ENCODE peak calls at places on chromosome 12, in eight cellular contexts. W is lower leg skin, I is coronary artery, Q is OCI-LY7, V is suprapubic skin, Z is fibroblast of pulmonary artery, B is mucosa of descending colon, O is lung. G is an unnamed sample.

GRCh38 chr12:100142851-100143559 is at the start of gene BLTP3B:
- DNase-seq in O (peak; percentile 92), W (peak; percentile 91), I (peak; percentile 95), B (peak; percentile 96), V (peak; percentile 95), Z (peak; percentile 75), Q (peak; percentile 87), G (peak; percentile 77)

GRCh38 chr12:105352940-105353635 is 22.6 kb downstream of the C12orf75 start:
- DNase-seq in I (no peak), V (no peak), Z (no peak), O (no peak), B (no peak), W (no peak), Q (no peak), G (no peak)

GRCh38 chr12:21827135-21827534 is 52.6 kb upstream of the KCNJ8 start:
- DNase-seq in Q (no peak), O (no peak), B (no peak), I (no peak), V (no peak), Z (no peak), W (no peak), G (no peak)

GRCh38 chr12:124109760-124110159 is 136.7 kb downstream of the ZNF664 start:
- DNase-seq in Z (peak; percentile 32), V (no peak), B (no peak), W (no peak), O (no peak), I (no peak), Q (peak; percentile 73), G (peak; percentile 5)

GRCh38 chr12:2163172-2163927 is 110.6 kb downstream of the CACNA1C start:
- DNase-seq in W (peak; percentile 59), B (peak; percentile 86), V (peak; percentile 85), I (peak; percentile 95), Z (peak; percentile 96), O (peak; percentile 57), Q (no peak), G (peak; percentile 63)

GRCh38 chr12:5258498-5258897 is 173.4 kb upstream of the NTF3 start:
- DNase-seq in I (no peak), Z (no peak), W (peak; percentile 75), Q (no peak), V (no peak), O (no peak), B (no peak), G (no peak)

GRCh38 chr12:75877588-75878381 is 153.8 kb downstream of the PHLDA1 start:
- DNase-seq in Z (peak; percentile 50), B (no peak), Q (no peak), W (no peak), V (no peak), I (no peak), O (no peak), G (no peak)

GRCh38 chr12:29674463-29674862 is 109.3 kb downstream of the TMTC1 start:
- DNase-seq in Z (no peak), V (no peak), B (no peak), W (no peak), Q (no peak), O (no peak), I (no peak), G (no peak)

GRCh38 chr12:1173806-1174617 is 183.0 kb downstream of the ERC1 start:
- DNase-seq in V (no peak), Z (no peak), O (no peak), I (no peak), B (no peak), W (no peak), Q (peak; percentile 17), G (no peak)

GRCh38 chr12:14278294-14278953 is 87.1 kb upstream of the ATF7IP start:
- DNase-seq in I (no peak), Q (peak; percentile 79), Z (no peak), W (no peak), O (no peak), V (no peak), B (no peak), G (no peak)

GRCh38 chr12:92363295-92364146 is 217.9 kb upstream of the BTG1 start:
- DNase-seq in O (no peak), V (no peak), Z (peak; percentile 3), B (peak; percentile 47), W (peak; percentile 39), I (no peak), Q (peak; percentile 96), G (peak; percentile 7)

GRCh38 chr12:32033411-32033810 is 73.2 kb upstream of the BICD1 start:
- DNase-seq in Q (no peak), I (no peak), Z (no peak), V (peak; percentile 13), B (no peak), O (no peak), W (no peak), G (no peak)

GRCh38 chr12:89236748-89237428 is 115.4 kb downstream of the DUSP6 start:
- DNase-seq in W (no peak), O (no peak), B (no peak), I (no peak), Q (no peak), Z (peak; percentile 70), V (no peak), G (peak; percentile 60)

GRCh38 chr12:1920436-1920835 is 2.0 kb upstream of the CACNA2D4 start:
- DNase-seq in Q (no peak), Z (no peak), B (no peak), V (no peak), I (no peak), O (no peak), W (no peak), G (no peak)

GRCh38 chr12:113874999-113875561 is 91.0 kb downstream of the RBM19 start:
- DNase-seq in Z (peak; percentile 79), V (no peak), O (no peak), Q (no peak), W (no peak), I (no peak), B (peak; percentile 31), G (peak; percentile 85)

DNA sequence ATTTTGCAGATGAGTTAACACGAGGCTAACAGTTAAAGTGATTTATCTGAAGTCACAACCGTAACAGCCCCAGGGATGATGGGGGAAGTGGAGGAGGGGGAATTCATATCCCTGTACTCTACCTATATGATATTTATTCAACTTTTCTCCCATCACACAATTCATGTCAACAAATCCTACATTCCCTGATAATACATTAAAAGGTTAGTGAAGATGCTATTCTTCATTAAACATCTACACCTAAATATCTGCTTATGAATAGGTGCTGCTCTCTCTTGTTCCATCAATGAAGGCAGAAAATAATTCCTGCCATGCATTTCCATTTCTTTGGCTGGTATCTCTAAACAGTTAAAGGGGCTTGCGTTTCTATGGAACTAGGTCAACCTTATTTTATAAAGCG is 6.8 kb downstream of the YBX3 start:
- DNase-seq in W (no peak), Q (no peak), O (no peak), B (no peak), I (no peak), Z (no peak), V (no peak), G (no peak)
- H3K4me3 ChIP-seq in W (no peak overlapping the region), Q (no peak overlapping the region), O (no peak overlapping the region), B (no peak overlapping the region), I (peak overlapping the region; percentile 13), Z (peak overlapping the region; percentile 39), V (peak overlapping the region; percentile 83), G (peak overlapping the region; percentile 18)

GRCh38 chr12:69196302-69197288 is 42.8 kb upstream of the CPSF6 start:
- DNase-seq in Z (peak; percentile 8), B (peak; percentile 38), I (no peak), O (no peak), Q (no peak), W (no peak), V (no peak), G (no peak)
- TF ChIP-seq CTCF in Z (peak; percentile 35), B (peak; percentile 17), I (no peak), O (no peak), Q (peak; percentile 66), W (no peak), V (no peak), G (peak; percentile 43)

DNA sequence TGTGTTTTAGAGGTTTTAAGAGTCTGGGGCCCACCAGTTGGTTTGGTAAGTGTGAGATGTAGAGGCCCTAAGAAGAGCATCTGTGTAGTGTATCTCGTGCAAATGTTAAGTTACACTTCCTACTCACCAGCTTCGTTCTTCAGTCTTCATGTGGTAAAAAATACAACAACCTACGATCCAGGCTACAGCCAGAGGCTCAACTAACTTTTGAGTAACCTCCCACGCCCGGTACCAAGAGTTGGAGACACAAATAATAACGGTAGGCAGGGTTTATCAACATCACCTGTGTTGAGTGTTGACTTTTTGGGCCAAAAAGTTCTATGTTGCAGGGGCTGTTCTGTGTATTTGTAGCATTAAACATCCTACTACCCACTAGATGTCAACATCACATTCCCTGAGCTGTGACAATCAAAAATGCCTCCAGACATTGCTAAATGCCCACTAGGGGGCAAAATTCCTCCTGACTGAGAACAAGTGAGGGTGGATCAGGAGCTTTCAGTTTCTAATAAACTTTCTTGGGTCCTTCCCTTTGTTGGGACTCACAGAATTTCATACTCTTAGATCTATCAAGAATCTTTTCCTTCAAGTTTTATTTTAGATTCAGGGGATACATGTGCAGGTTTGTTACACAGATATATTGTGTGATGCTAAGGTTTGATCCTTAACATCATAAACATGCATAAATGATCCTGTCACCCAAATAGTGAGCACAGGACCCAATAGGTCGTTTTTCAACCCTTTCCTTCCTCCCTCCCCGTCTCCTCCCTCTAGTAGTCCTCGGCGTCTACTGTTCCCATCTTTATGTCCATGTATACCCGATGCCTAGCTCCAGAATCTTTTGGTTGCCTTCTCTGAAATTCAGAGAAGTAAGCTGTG is 94.7 kb downstream of the SLC2A13 start:
- DNase-seq in W (peak; percentile 62), B (no peak), V (no peak), Q (peak; percentile 86), O (peak; percentile 68), I (no peak), Z (peak; percentile 85), G (peak; percentile 67)
- H3K4me3 ChIP-seq in W (no peak overlapping the region), B (no peak overlapping the region), V (peak overlapping the region; percentile 17), Q (peak overlapping the region; percentile 41), O (no peak overlapping the region), I (peak overlapping the region; percentile 66), Z (no peak overlapping the region), G (no peak overlapping the region)

GRCh38 chr12:103626498-103626897 is 39.4 kb downstream of the STAB2 start:
- DNase-seq in Z (peak; percentile 25), I (no peak), W (peak; percentile 33), O (no peak), Q (no peak), B (peak; percentile 72), V (no peak), G (no peak)
- TF ChIP-seq CTCF in Z (no peak), I (no peak), W (no peak), O (no peak), Q (no peak), B (peak; percentile 30), V (no peak), G (no peak)